ENCODE peak calls at places on chromosomes 13 and 19, in eight cellular contexts. B is fibroblast of lung, Q is tibial nerve, O is GM23338, K is pancreas, T is GM12878, G is A549, D is foreskin fibroblast. Z is an unnamed sample.

GRCh38 chr13:86402500-86402899 is 603.3 kb upstream of the SLITRK6 start:
- DNase-seq in B (no peak), Q (no peak), O (no peak), K (no peak), T (no peak), G (no peak), D (no peak), Z (no peak)

GRCh38 chr13:65784088-65784816 is 1445.9 kb downstream of the PCDH9 start:
- DNase-seq in B (no peak), Q (no peak), O (no peak), K (no peak), T (no peak), G (no peak), D (no peak), Z (no peak)

GRCh38 chr13:109642358-109642757 is 144.0 kb downstream of the IRS2 start:
- DNase-seq in B (no peak), Q (no peak), O (no peak), K (no peak), T (no peak), G (no peak), D (no peak), Z (no peak)

GRCh38 chr19:40392894-40393517 is 3.0 kb upstream of the HIPK4 start:
- DNase-seq in B (no peak), Q (no peak), O (no peak), K (no peak), T (no peak), G (peak), D (no peak), Z (no peak)

GRCh38 chr19:9381367-9381785 is 18.6 kb downstream of the ZNF177 start:
- DNase-seq in B (no peak), Q (no peak), O (peak), K (no peak), T (no peak), G (peak), D (no peak), Z (no peak)

GRCh38 chr13:48533207-48533499 is 273 bp upstream of the RCBTB2 start:
- DNase-seq in B (no peak), Q (no peak), O (no peak), K (no peak), T (no peak), G (no peak), D (no peak), Z (no peak)

GRCh38 chr19:49949735-49950589 is 11.0 kb downstream of the SIGLEC11 start:
- DNase-seq in B (no peak), Q (no peak), O (no peak), K (no peak), T (no peak), G (no peak), D (no peak), Z (no peak)

GRCh38 chr13:113410472-113411201 is 42.7 kb downstream of the ADPRHL1 start:
- DNase-seq in B (peak), Q (no peak), O (no peak), K (no peak), T (no peak), G (peak), D (peak), Z (no peak)

GRCh38 chr19:55581828-55582223 is 1.2 kb upstream of the ZNF579 start:
- DNase-seq in B (no peak), Q (no peak), O (no peak), K (no peak), T (no peak), G (peak), D (no peak), Z (no peak)

GRCh38 chr13:73849292-73849691 is 284.9 kb downstream of the KLF12 start:
- DNase-seq in B (peak), Q (no peak), O (peak), K (no peak), T (no peak), G (peak), D (peak), Z (no peak)

DNA sequence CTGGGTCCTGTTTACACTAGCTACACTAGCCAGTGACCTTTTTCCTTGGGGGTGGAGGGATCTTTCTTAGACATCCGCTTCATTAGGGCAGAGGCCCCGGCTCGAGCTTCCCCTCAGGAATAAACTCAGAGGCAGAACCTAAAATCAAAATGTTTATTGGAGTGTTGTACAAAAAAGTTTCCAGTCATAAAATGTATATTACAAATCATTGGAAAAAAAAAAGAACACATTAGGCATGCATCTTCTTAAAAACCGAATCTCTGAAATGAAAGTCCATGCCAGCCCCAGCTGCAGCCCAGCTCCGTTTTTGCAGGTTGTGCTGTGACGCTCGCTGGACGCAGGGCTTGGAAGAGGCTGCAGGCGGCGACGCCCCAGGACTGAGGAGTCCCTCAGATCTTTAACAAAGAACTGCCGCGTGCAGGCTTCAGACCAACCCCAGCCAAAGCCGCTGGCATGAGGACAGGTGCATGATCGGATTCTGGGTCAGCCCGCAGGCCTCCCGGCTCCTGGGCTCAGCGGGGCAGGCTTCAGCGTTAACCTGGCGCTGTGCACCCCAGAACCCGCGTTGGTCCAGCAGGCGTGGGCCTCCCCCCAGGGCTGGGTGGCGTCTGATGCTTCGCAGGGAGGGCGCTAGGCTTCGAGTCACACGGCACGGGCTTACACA is 773 bp upstream of the TIMM13 start:
- DNase-seq in B (peak), Q (no peak), O (peak), K (no peak), T (no peak), G (no peak), D (peak), Z (no peak)
- H3K4me3 ChIP-seq in B (peak), Q (peak), O (peak), K (peak), T (peak), G (peak), D (peak), Z (peak)

DNA sequence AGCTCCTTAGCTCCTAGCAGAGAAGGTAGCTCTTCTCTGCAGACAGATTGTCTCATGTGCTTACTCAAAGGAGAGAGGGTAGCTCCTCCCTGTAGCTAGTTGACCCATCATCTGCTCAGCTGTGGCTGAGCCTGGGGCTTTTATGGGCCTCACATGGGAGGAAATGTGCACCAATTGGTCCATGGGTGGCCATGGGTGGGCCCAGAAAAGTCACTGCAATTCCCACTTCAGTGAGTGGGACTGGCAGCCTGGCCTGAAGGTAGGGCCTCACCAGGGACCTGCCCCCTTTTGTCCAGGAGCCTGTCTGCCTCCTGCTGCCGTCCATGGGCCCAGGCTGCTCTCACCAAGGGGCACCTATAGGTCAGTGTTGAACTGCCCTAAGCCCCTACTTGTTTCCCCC is 246.3 kb downstream of the GPC6 start:
- DNase-seq in B (no peak), Q (no peak), O (no peak), K (no peak), T (no peak), G (no peak), D (no peak), Z (no peak)
- H3K4me3 ChIP-seq in B (no peak), Q (no peak), O (no peak), K (no peak), T (no peak), G (no peak), D (no peak), Z (no peak)

GRCh38 chr19:2326699-2327360 is 1.6 kb downstream of the LSM7 start:
- DNase-seq in B (no peak), Q (no peak), O (no peak), K (no peak), T (no peak), G (no peak), D (no peak), Z (no peak)
- H3K4me3 ChIP-seq in B (no peak), Q (no peak), O (no peak), K (peak), T (peak), G (no peak), D (peak), Z (peak)

DNA sequence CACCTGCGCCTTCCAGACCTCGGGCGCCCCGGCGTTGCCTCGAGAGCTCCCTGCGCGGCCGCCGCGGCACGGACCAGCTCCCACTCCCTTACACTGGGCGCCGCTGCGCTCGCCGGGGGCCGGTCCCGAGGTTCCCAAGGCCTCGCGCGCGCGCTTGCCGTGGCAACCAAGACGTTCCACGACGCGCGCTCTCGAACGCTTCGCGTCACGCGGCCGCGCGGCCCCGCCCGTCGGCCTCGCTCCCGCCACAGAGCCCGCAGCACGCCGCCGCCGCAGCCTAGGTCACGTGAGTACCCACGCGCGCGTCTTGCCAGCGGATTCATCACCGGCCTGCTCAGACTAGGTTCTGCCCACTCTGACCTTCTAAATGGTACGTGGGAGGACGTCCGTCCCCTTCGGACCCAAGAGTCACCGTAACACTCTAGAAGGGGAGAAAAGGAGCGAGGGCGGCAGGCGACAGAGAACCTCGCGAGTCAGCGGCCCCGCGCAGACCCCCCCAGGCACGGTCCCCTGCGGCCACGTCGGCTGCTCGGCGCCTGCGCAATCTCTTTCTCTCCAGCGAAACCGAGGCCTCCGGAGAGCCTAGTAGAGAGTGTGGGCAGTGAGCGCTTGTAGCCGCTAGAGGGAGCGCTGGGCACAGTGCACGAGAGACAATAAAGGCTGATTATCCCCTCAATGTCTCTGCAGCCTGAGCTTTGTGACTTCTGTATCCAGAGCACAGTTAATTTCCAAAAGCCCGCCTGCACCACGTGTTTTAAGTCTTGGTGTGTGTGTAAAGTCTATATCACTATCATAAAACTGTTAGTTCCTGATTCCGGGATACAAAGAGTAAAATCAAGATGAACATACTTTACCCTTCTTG is at the start of gene SPART:
- DNase-seq in B (peak), Q (peak), O (peak), K (peak), T (peak), G (peak), D (peak), Z (peak)
- H3K4me3 ChIP-seq in B (peak), Q (peak), O (peak), K (peak), T (peak), G (peak), D (peak), Z (peak)

GRCh38 chr19:38878575-38879399 is 712 bp upstream of the RINL start:
- DNase-seq in B (no peak), Q (no peak), O (peak), K (no peak), T (no peak), G (no peak), D (no peak), Z (no peak)
- H3K4me3 ChIP-seq in B (no peak), Q (no peak), O (no peak), K (no peak), T (peak), G (no peak), D (no peak), Z (peak)

DNA sequence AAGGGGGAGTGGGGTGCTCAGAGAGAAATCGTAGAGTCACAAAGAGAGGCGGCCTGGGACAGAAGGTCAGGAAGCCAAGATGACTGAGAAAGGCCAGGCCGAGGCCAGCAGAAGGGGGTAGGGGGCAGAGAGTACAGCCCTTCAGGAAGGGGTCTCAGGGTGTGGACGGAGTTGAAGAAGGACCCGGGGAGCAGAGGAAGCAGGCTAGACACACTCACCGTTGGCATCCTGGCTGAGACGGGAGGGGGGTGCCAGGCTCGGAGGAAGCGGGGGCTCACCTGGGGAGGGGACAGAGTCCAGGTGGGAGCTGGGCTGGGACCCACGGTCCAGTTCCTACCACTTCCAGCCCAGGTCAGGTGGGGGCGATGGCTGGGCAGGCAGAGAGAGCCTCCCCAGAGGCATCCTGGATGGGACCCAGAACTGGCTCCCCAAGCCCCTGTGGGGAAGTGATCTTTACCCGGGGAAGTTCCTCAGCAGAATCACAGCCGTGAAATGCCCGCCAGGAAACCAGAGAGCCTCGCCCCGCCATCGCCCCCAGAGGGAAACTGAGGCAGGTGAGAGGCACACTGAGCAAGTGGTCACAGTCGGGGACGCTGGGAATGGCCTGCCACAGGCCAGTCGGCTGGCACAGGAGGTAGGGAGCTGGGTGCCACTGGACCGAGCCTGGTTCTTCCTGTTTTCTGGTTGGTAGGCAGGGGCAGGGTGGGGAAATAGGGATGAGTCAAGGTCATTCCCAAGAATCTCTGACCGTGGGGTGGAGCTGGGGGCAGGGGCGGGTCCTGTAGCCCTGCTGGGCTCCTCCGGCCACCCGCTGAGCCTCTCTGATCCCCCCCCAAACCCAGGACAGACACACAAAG is 1.3 kb downstream of the MATK start:
- DNase-seq in B (no peak), Q (no peak), O (no peak), K (no peak), T (no peak), G (no peak), D (peak), Z (no peak)
- H3K4me3 ChIP-seq in B (no peak), Q (no peak), O (peak), K (peak), T (no peak), G (no peak), D (no peak), Z (no peak)